ENCODE peak calls at places on chromosomes 13 and 19, in eight cellular contexts. L is fibroblast of the conjunctiva; O is astrocyte of the cerebellum; S is AG08395; P is activated naive CD4-positive, alpha-beta T cell treated with anti-CD3 and anti-CD28 coated beads, Interleukin-2, amount 10 ng/mL, durations not matched to agents 7 days and 5 days; Q is EH; F is ascending aorta; B is NCI-H774. X is an unnamed sample.
A peak's percentile ranks its signal among the peaks of the same experiment; 100 is the strongest.

GRCh38 chr13:26855921-26856320 is 95.3 kb upstream of the GPR12 start:
- DNase-seq in L (no peak), O (no peak), S (no peak), P (no peak), Q (no peak), F (no peak), B (no peak), X (no peak)

GRCh38 chr19:30711296-30711695 is 339.1 kb downstream of the ZNF536 start:
- DNase-seq in L (no peak), O (no peak), S (no peak), P (no peak), Q (no peak), F (no peak), B (no peak), X (no peak)

GRCh38 chr19:6947745-6948144 is 60.4 kb downstream of the ADGRE1 start:
- DNase-seq in L (peak; percentile 21), O (no peak), S (peak; percentile 22), P (peak; percentile 64), Q (peak; percentile 1), F (no peak), B (no peak), X (peak; percentile 21)

GRCh38 chr19:1237027-1237659 is 662 bp downstream of the CBARP start:
- DNase-seq in L (no peak), O (no peak), S (peak; percentile 53), P (no peak), Q (peak; percentile 53), F (no peak), B (no peak), X (no peak)

GRCh38 chr19:53871448-53871847 is 3.8 kb downstream of the MYADM start:
- DNase-seq in L (no peak), O (no peak), S (no peak), P (no peak), Q (no peak), F (no peak), B (no peak), X (no peak)

GRCh38 chr13:33281951-33282595 is 3.5 kb downstream of the STARD13 start:
- DNase-seq in L (no peak), O (no peak), S (peak; percentile 61), P (no peak), Q (peak; percentile 87), F (no peak), B (no peak), X (peak; percentile 88)

GRCh38 chr19:10346509-10346908 is 7.1 kb upstream of the ICAM3 start:
- DNase-seq in L (no peak), O (no peak), S (no peak), P (no peak), Q (peak; percentile 19), F (no peak), B (no peak), X (peak; percentile 10)

GRCh38 chr19:43723588-43723987 is 7.7 kb downstream of the IRGC start:
- DNase-seq in L (no peak), O (no peak), S (no peak), P (no peak), Q (no peak), F (no peak), B (no peak), X (no peak)

GRCh38 chr13:34038326-34039068 is 220.5 kb downstream of the RFC3 start:
- DNase-seq in L (no peak), O (no peak), S (no peak), P (no peak), Q (no peak), F (no peak), B (no peak), X (no peak)

GRCh38 chr13:26785845-26786630 is 25.5 kb upstream of the GPR12 start:
- DNase-seq in L (no peak), O (no peak), S (no peak), P (peak; percentile 69), Q (peak; percentile 54), F (no peak), B (peak; percentile 34), X (no peak)

GRCh38 chr13:106118996-106119395 is 416.5 kb downstream of the EFNB2 start:
- DNase-seq in L (no peak), O (no peak), S (no peak), P (no peak), Q (no peak), F (no peak), B (no peak), X (no peak)

GRCh38 chr13:42102961-42103688 is 54.7 kb downstream of the DGKH start:
- DNase-seq in L (no peak), O (peak; percentile 68), S (peak; percentile 31), P (no peak), Q (peak; percentile 15), F (no peak), B (no peak), X (no peak)

GRCh38 chr19:46955114-46955812 is 64.4 kb upstream of the NPAS1 start:
- DNase-seq in L (no peak), O (no peak), S (no peak), P (peak; percentile 56), Q (peak; percentile 72), F (no peak), B (no peak), X (peak; percentile 60)

GRCh38 chr13:54366728-54367127 is 1338.1 kb downstream of the OLFM4 start:
- DNase-seq in L (no peak), O (no peak), S (no peak), P (no peak), Q (no peak), F (no peak), B (no peak), X (no peak)

GRCh38 chr19:39052243-39052746 is 19.9 kb upstream of the FBXO27 start:
- DNase-seq in L (no peak), O (no peak), S (peak; percentile 53), P (peak; percentile 75), Q (peak; percentile 59), F (no peak), B (no peak), X (no peak)

GRCh38 chr13:48010698-48011097 is 9.6 kb upstream of the SUCLA2 start:
- DNase-seq in L (no peak), O (no peak), S (no peak), P (no peak), Q (no peak), F (no peak), B (no peak), X (no peak)

GRCh38 chr13:99057310-99057975 is 79.6 kb upstream of the DOCK9 start:
- DNase-seq in L (peak; percentile 20), O (no peak), S (peak; percentile 14), P (no peak), Q (peak; percentile 15), F (no peak), B (no peak), X (no peak)

GRCh38 chr19:16266586-16266942 is 58.1 kb upstream of the KLF2 start:
- DNase-seq in L (no peak), O (no peak), S (no peak), P (peak; percentile 86), Q (no peak), F (no peak), B (no peak), X (no peak)

GRCh38 chr13:102707465-102707864 is 12.6 kb upstream of the METTL21C start:
- DNase-seq in L (peak; percentile 92), O (peak; percentile 65), S (peak; percentile 80), P (no peak), Q (peak; percentile 97), F (no peak), B (no peak), X (peak; percentile 90)

GRCh38 chr19:6412111-6412999 is 12.3 kb downstream of the KHSRP start:
- DNase-seq in L (no peak), O (no peak), S (no peak), P (peak; percentile 62), Q (peak; percentile 11), F (no peak), B (peak; percentile 11), X (no peak)

GRCh38 chr13:83065136-83065535 is 817.1 kb downstream of the SLITRK1 start:
- DNase-seq in L (peak; percentile 97), O (peak; percentile 89), S (no peak), P (no peak), Q (peak; percentile 80), F (peak; percentile 90), B (no peak), X (peak; percentile 49)

GRCh38 chr13:40589285-40590109 is 76.9 kb downstream of the FOXO1 start:
- DNase-seq in L (peak; percentile 9), O (peak; percentile 34), S (peak; percentile 55), P (no peak), Q (peak; percentile 68), F (peak; percentile 74), B (no peak), X (no peak)

GRCh38 chr19:38046254-38047047 is 139.4 kb downstream of the SIPA1L3 start:
- DNase-seq in L (no peak), O (no peak), S (no peak), P (no peak), Q (no peak), F (no peak), B (no peak), X (no peak)

GRCh38 chr13:88802886-88803285 is 1131.7 kb downstream of the SLITRK5 start:
- DNase-seq in L (no peak), O (no peak), S (no peak), P (no peak), Q (no peak), F (no peak), B (no peak), X (no peak)

GRCh38 chr19:19446655-19447437 is 41.4 kb downstream of the GATAD2A start:
- DNase-seq in L (no peak), O (no peak), S (no peak), P (no peak), Q (no peak), F (no peak), B (no peak), X (no peak)

GRCh38 chr19:44725251-44725650 is 23.3 kb upstream of the BCL3 start:
- DNase-seq in L (no peak), O (no peak), S (no peak), P (no peak), Q (no peak), F (no peak), B (no peak), X (no peak)

GRCh38 chr19:46951236-46951986 is 68.2 kb upstream of the NPAS1 start:
- DNase-seq in L (no peak), O (no peak), S (peak; percentile 55), P (no peak), Q (peak; percentile 67), F (no peak), B (no peak), X (peak; percentile 87)

GRCh38 chr13:112833551-112834257 is 135.3 kb upstream of the MCF2L start:
- DNase-seq in L (no peak), O (no peak), S (no peak), P (no peak), Q (no peak), F (no peak), B (no peak), X (no peak)

GRCh38 chr13:36211567-36211966 is 2.8 kb downstream of the SOHLH2 start:
- DNase-seq in L (no peak), O (peak; percentile 4), S (no peak), P (no peak), Q (no peak), F (no peak), B (no peak), X (no peak)

GRCh38 chr19:38951187-38951586 is 20.4 kb downstream of the MRPS12 start:
- DNase-seq in L (no peak), O (no peak), S (no peak), P (no peak), Q (no peak), F (no peak), B (no peak), X (no peak)

GRCh38 chr19:14871619-14872230 is 14.2 kb downstream of the OR7A17 start:
- DNase-seq in L (no peak), O (no peak), S (peak; percentile 25), P (no peak), Q (peak; percentile 29), F (no peak), B (no peak), X (no peak)

GRCh38 chr19:49691243-49692101 is 556 bp downstream of the CPT1C start:
- DNase-seq in L (peak; percentile 49), O (peak; percentile 36), S (peak; percentile 91), P (peak; percentile 50), Q (peak; percentile 85), F (no peak), B (peak; percentile 73), X (peak; percentile 49)

GRCh38 chr19:14405380-14405757 is 13.8 kb downstream of the DDX39A start:
- DNase-seq in L (no peak), O (no peak), S (no peak), P (no peak), Q (no peak), F (no peak), B (no peak), X (no peak)

GRCh38 chr19:3961007-3961406 is 9.9 kb downstream of the DAPK3 start:
- DNase-seq in L (no peak), O (no peak), S (no peak), P (no peak), Q (no peak), F (no peak), B (no peak), X (no peak)

X was measured in HFFc6.